ENCODE peak calls at places on chromosomes 6 and 20, in nine cellular contexts. D is adrenal gland; U is upper lobe of right lung; W is GM23248; C is neuronal stem cell; T is fibroblast of lung; E is thoracic aorta; N is PC-9; K is naive thymus-derived CD4-positive, alpha-beta T cell. B is an unnamed sample. For H3K4me1, H3K36me3 and H3K9me3, the result is how much of the 10 kb centered on the place peaks cover.

GRCh38 chr6:169933251-169933821 is 181.9 kb downstream of the ERMARD start:
- DNase-seq in W (no peak), D (peak), U (no peak), T (no peak), C (no peak), E (no peak), N (no peak), K (no peak), B (no peak)

GRCh38 chr6:18551228-18551627 is 164.1 kb downstream of the RNF144B start:
- DNase-seq in T (peak), K (no peak), N (no peak), C (no peak), U (no peak), W (peak), E (no peak), D (no peak), B (no peak)

GRCh38 chr6:1081566-1081965 is 230.3 kb upstream of the FOXQ1 start:
- DNase-seq in W (peak), D (no peak), E (no peak), K (no peak), T (no peak), U (no peak), N (no peak), C (no peak), B (no peak)

GRCh38 chr20:56353356-56353755 is 5.4 kb upstream of the FAM210B start:
- DNase-seq in E (no peak), T (no peak), W (no peak), K (no peak), D (no peak), C (no peak), U (no peak), N (no peak), B (no peak)

GRCh38 chr20:20395856-20396600 is 28.1 kb downstream of the INSM1 start:
- DNase-seq in K (no peak), N (no peak), C (peak), E (no peak), U (no peak), D (no peak), T (no peak), W (no peak), B (no peak)

GRCh38 chr20:51594999-51595532 is 52.5 kb upstream of the NFATC2 start:
- DNase-seq in T (peak), N (peak), U (peak), C (peak), K (peak), D (peak), W (peak), E (peak), B (peak)

GRCh38 chr6:47563162-47563561 is 85.6 kb downstream of the CD2AP start:
- DNase-seq in W (no peak), N (no peak), D (no peak), E (no peak), T (no peak), C (no peak), U (no peak), K (no peak), B (no peak)

GRCh38 chr20:54355631-54356280 is 119.6 kb upstream of the DOK5 start:
- DNase-seq in E (no peak), C (no peak), N (no peak), U (no peak), K (no peak), T (peak), W (no peak), D (no peak), B (no peak)

GRCh38 chr6:112018619-112019416 is 35.1 kb upstream of the CCN6 start:
- DNase-seq in N (no peak), E (peak), W (peak), K (no peak), C (no peak), D (peak), U (no peak), T (no peak), B (peak)

GRCh38 chr6:99348823-99349619 is 453 bp downstream of the FAXC start:
- DNase-seq in E (no peak), U (peak), W (no peak), D (no peak), C (peak), N (no peak), T (peak), K (no peak), B (no peak)

GRCh38 chr6:119179062-119179461 is 100.6 kb upstream of the FAM184A start:
- DNase-seq in K (no peak), T (no peak), U (no peak), E (no peak), N (no peak), D (no peak), C (no peak), W (no peak), B (no peak)

GRCh38 chr20:25013478-25014380 is 21.2 kb upstream of the APMAP start:
- DNase-seq in C (no peak), K (no peak), U (peak), E (no peak), T (no peak), W (no peak), D (peak), N (no peak), B (no peak)

GRCh38 chr6:16743661-16744210 is 17.5 kb downstream of the ATXN1 start:
- DNase-seq in U (no peak), E (no peak), K (no peak), W (no peak), N (no peak), C (no peak), D (no peak), T (no peak), B (no peak)
- H3K4me1 ChIP-seq in U (half or more), E (under half), K (under half), W (half or more), N (under half), C (under half), D (under half), T (under half), B (under half)

GRCh38 chr20:31691646-31692275 is 30.9 kb downstream of the BCL2L1 start:
- DNase-seq in U (no peak), N (no peak), D (no peak), K (no peak), E (no peak), W (peak), C (no peak), T (peak), B (peak)
- H3K36me3 ChIP-seq in U (under half), N (half or more), D (under half), K (under half), E (under half), W (under half), C (half or more), T (under half), B (under half)

DNA sequence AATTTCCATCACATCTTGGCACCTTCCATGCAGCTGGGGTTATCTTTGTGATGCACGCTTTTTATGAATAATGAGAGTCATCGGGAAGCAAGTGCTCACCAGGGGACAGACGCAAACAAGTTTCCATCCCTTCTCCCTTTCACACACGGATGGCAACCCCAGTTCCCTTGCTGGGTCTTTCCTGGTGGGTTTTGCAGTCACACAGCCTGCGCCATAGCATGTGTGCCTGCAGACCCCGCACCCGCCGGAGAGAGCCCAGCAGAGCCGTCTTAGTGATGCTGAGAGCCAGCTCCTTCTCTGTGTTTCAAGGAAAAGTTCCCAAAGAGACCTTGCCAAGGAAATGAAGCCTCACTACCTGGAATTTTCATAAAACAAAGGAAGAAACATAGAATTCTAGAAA is 116.2 kb upstream of the AFDN start:
- DNase-seq in W (no peak), N (no peak), D (no peak), E (no peak), K (no peak), T (no peak), C (no peak), U (no peak), B (no peak)
- H3K9me3 ChIP-seq in W (under half), N (under half), D (under half), E (under half), K (under half), T (under half), C (under half), U (under half), B (under half)

GRCh38 chr20:62485062-62485700 is 9.4 kb upstream of the GATA5 start:
- DNase-seq in W (peak), U (no peak), K (no peak), N (no peak), C (no peak), T (peak), E (no peak), D (peak), B (no peak)
- H3K4me1 ChIP-seq in W (under half), U (under half), K (under half), N (under half), C (under half), T (under half), E (under half), D (under half), B (under half)